ENCODE peak calls at places on chromosomes 13 and 19, in four cellular contexts. A, O, F and S are unnamed samples.

GRCh38 chr13:41008349-41008980 is 10.7 kb downstream of the ELF1 start:
- DNase-seq in A (peak), F (no peak), O (peak), S (no peak)

GRCh38 chr19:46495789-46496099 is at the start of gene PNMA8B:
- DNase-seq in A (no peak), F (peak), O (no peak), S (no peak)

GRCh38 chr13:39401091-39401647 is 201.8 kb downstream of the LHFPL6 start:
- DNase-seq in F (no peak), A (no peak), O (no peak), S (no peak)

GRCh38 chr13:27035892-27036235 is 135.7 kb downstream of the USP12 start:
- DNase-seq in A (no peak), O (peak), F (no peak), S (no peak)

GRCh38 chr19:7622933-7623685 is 6.2 kb downstream of the XAB2 start:
- DNase-seq in A (no peak), O (no peak), F (peak), S (no peak)

GRCh38 chr13:39946769-39947168 is 291.3 kb downstream of the COG6 start:
- DNase-seq in F (no peak), A (no peak), O (no peak), S (no peak)

GRCh38 chr13:110507678-110508381 is 53.7 kb downstream of the RAB20 start:
- DNase-seq in F (peak), O (no peak), A (no peak), S (no peak)

GRCh38 chr19:44512326-44513298 is 12.3 kb upstream of the ZNF180 start:
- DNase-seq in A (peak), O (peak), F (peak), S (no peak)

GRCh38 chr13:112968910-112969691 is at the start of gene MCF2L:
- DNase-seq in O (peak), F (peak), A (peak), S (no peak)

GRCh38 chr19:42156571-42156970 is 24.3 kb upstream of the POU2F2 start:
- DNase-seq in F (no peak), A (no peak), O (no peak), S (no peak)

GRCh38 chr13:67877031-67877430 is 646.9 kb upstream of the PCDH9 start:
- DNase-seq in F (no peak), A (no peak), O (no peak), S (no peak)

GRCh38 chr19:48745208-48745995 is 1.3 kb downstream of the IZUMO1 start:
- DNase-seq in A (peak), F (peak), O (peak), S (no peak)

GRCh38 chr13:43546821-43547220 is 240.0 kb downstream of the ENOX1 start:
- DNase-seq in O (no peak), F (no peak), A (no peak), S (no peak)

DNA sequence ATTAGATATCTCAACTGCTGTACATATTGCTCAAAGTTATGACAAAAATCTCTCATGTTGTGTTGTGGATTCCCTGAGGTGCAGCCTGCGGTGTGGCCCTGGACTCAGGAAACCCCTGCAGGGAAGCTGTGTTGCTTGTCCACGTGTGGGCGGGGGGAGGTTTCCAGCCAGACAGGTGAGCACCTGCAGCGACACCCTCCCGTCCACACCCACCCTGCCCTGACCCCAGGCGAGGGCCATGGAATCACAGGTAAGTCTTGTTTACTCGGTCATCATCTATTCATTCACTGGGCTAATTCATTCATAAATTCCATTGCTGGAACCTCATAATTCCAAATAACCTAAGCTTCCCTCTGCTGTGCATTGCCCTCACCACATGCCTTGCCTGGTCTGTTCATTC is 14.1 kb downstream of the PLPP2 start:
- DNase-seq in A (no peak), F (no peak), O (no peak), S (no peak)
- TF ChIP-seq POLR2AphosphoS2 in A (no peak), F (no peak), O (no peak), S (no peak)

GRCh38 chr13:24709186-24709913 is 29.1 kb downstream of the ATP12A start:
- DNase-seq in O (no peak), A (no peak), F (no peak), S (no peak)
- TF ChIP-seq POLR2AphosphoS2 in O (no peak), A (no peak), F (no peak), S (no peak)

GRCh38 chr13:68888832-68889231 is 1218.8 kb upstream of the ATXN8OS start:
- DNase-seq in O (no peak), F (no peak), A (no peak), S (no peak)
- TF ChIP-seq POLR2AphosphoS2 in O (no peak), F (no peak), A (no peak), S (no peak)

GRCh38 chr13:23735329-23735728 is 153.9 kb downstream of the MIPEP start:
- DNase-seq in O (no peak), F (no peak), A (no peak), S (no peak)

GRCh38 chr13:23740002-23740401 is 149.2 kb downstream of the MIPEP start:
- DNase-seq in A (no peak), O (no peak), F (no peak), S (no peak)

GRCh38 chr13:23731709-23732108 is 157.5 kb downstream of the MIPEP start:
- DNase-seq in F (no peak), O (no peak), A (no peak), S (no peak)

GRCh38 chr13:23739597-23739996 is 149.6 kb downstream of the MIPEP start:
- DNase-seq in A (no peak), O (no peak), F (no peak), S (no peak)

DNA sequence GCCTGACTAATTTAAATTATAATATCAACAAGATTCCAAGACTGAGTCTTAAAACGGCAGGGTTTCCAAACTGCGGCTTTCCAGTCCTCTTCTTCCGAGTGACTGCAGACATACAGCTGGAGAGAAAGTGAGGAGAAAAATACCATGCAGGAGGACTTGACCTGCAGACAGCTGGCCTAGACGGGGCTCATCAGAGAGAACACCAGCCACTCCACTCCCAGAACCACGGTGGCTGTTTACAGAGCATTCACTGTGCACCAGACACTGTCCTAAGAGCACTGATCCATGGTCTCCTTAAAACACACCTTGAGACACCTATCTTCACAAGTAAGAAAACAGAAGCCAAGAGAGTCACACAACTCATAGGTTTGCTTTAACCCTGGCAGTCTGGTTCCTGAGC is 152.7 kb downstream of the MIPEP start:
- DNase-seq in F (no peak), O (no peak), A (no peak), S (no peak)
- TF ChIP-seq POLR2AphosphoS2 in F (no peak), O (no peak), A (no peak), S (no peak)

GRCh38 chr13:30375436-30375835 is 46.9 kb upstream of the UBE2L5 start:
- DNase-seq in F (no peak), O (no peak), A (no peak), S (no peak)

GRCh38 chr13:30377312-30377685 is 45.0 kb upstream of the UBE2L5 start:
- DNase-seq in F (no peak), A (no peak), O (no peak), S (no peak)

GRCh38 chr13:30381049-30381448 is 41.2 kb upstream of the UBE2L5 start:
- DNase-seq in A (no peak), F (no peak), O (no peak), S (no peak)

GRCh38 chr13:30373727-30374126 is 48.6 kb upstream of the UBE2L5 start:
- DNase-seq in F (no peak), O (no peak), A (no peak), S (peak)

GRCh38 chr13:30376426-30377311 is 45.6 kb upstream of the UBE2L5 start:
- DNase-seq in O (no peak), A (no peak), F (no peak), S (peak)
- TF ChIP-seq POLR2AphosphoS2 in O (no peak), A (no peak), F (no peak), S (peak)

GRCh38 chr19:53867225-53868090 is at the start of gene MYADM:
- DNase-seq in O (peak), A (peak), F (peak), S (peak)

GRCh38 chr19:53870485-53870844 is 2.8 kb downstream of the MYADM start:
- DNase-seq in O (peak), A (no peak), F (no peak), S (no peak)

GRCh38 chr19:53865918-53866696 is 1.6 kb upstream of the MYADM start:
- DNase-seq in A (peak), O (peak), F (peak), S (no peak)

GRCh38 chr19:53868892-53869804 is 1.5 kb downstream of the MYADM start:
- DNase-seq in O (peak), A (peak), F (peak), S (no peak)

GRCh38 chr19:53868091-53868891 is 608 bp downstream of the MYADM start:
- DNase-seq in F (peak), O (peak), A (peak), S (no peak)
- TF ChIP-seq POLR2AphosphoS2 in F (no peak), O (no peak), A (no peak), S (no peak)